ENCODE peak calls at places on chromosomes 11 and 22, in six cellular contexts. K is coronary artery, I is body of pancreas, L is stomach, P is tibial nerve, T is lung. B is an unnamed sample.
A peak's percentile ranks its signal among the peaks of the same experiment; 100 is the strongest.

GRCh38 chr22:27534720-27535125 is 266.8 kb downstream of the MN1 start:
- DNase-seq in K (no peak), I (no peak), L (no peak), P (no peak), T (no peak), B (peak; percentile 15)

GRCh38 chr11:2929511-2929879 is 275 bp upstream of the PHLDA2 start:
- DNase-seq in K (no peak), I (peak; percentile 70), L (peak; percentile 84), P (no peak), T (peak; percentile 63), B (peak; percentile 86)

GRCh38 chr22:39719559-39720450 is 149.3 kb downstream of the CACNA1I start:
- DNase-seq in K (peak; percentile 49), I (no peak), L (no peak), P (no peak), T (no peak), B (no peak)

GRCh38 chr11:36500315-36500721 is 9.8 kb downstream of the TRAF6 start:
- DNase-seq in K (no peak), I (peak; percentile 43), L (no peak), P (no peak), T (no peak), B (peak; percentile 91)

GRCh38 chr11:57432714-57433163 is 5.8 kb upstream of the SLC43A3 start:
- DNase-seq in K (no peak), I (peak; percentile 56), L (no peak), P (no peak), T (peak; percentile 56), B (no peak)

GRCh38 chr22:35065796-35066218 is at the start of gene ISX:
- DNase-seq in K (no peak), I (no peak), L (no peak), P (no peak), T (no peak), B (peak; percentile 62)

GRCh38 chr11:113908107-113908506 is 3.5 kb downstream of the HTR3B start:
- DNase-seq in K (no peak), I (no peak), L (no peak), P (no peak), T (no peak), B (no peak)

GRCh38 chr22:45604239-45604711 is 67.4 kb upstream of the ATXN10 start:
- DNase-seq in K (no peak), I (peak; percentile 50), L (no peak), P (no peak), T (no peak), B (no peak)

GRCh38 chr22:49975543-49976389 is 15.2 kb downstream of the PIM3 start:
- DNase-seq in K (peak; percentile 75), I (no peak), L (peak; percentile 23), P (no peak), T (peak; percentile 27), B (no peak)

GRCh38 chr11:106208795-106209194 is 131.3 kb downstream of the AASDHPPT start:
- DNase-seq in K (no peak), I (peak; percentile 64), L (peak; percentile 33), P (no peak), T (no peak), B (peak; percentile 92)

GRCh38 chr11:127632546-127632945 is 632.0 kb upstream of the KIRREL3 start:
- DNase-seq in K (no peak), I (no peak), L (no peak), P (no peak), T (no peak), B (no peak)

GRCh38 chr11:61472868-61473267 is 35.7 kb upstream of the LRRC10B start:
- DNase-seq in K (no peak), I (peak; percentile 30), L (no peak), P (peak; percentile 42), T (no peak), B (no peak)

GRCh38 chr11:60838132-60838531 is 3.8 kb upstream of the CCDC86 start:
- DNase-seq in K (no peak), I (no peak), L (no peak), P (no peak), T (no peak), B (no peak)

GRCh38 chr11:45917286-45917622 is 423 bp downstream of the PEX16 start:
- DNase-seq in K (no peak), I (no peak), L (no peak), P (no peak), T (no peak), B (no peak)

GRCh38 chr11:111185259-111185658 is 60.3 kb upstream of the POU2AF2 start:
- DNase-seq in K (no peak), I (no peak), L (no peak), P (no peak), T (no peak), B (no peak)

GRCh38 chr11:82995754-82996398 is 75.8 kb downstream of the RAB30 start:
- DNase-seq in K (no peak), I (no peak), L (no peak), P (no peak), T (no peak), B (no peak)

GRCh38 chr11:73308963-73309960 is 1.2 kb downstream of the ARHGEF17 start:
- DNase-seq in K (peak; percentile 98), I (peak; percentile 84), L (peak; percentile 91), P (peak; percentile 89), T (peak; percentile 93), B (peak; percentile 52)

GRCh38 chr11:57514538-57515331 is 767 bp downstream of the SLC43A1 start:
- DNase-seq in K (no peak), I (peak; percentile 83), L (peak; percentile 69), P (peak; percentile 49), T (peak; percentile 62), B (peak; percentile 30)

GRCh38 chr11:88326112-88326511 is 11.4 kb downstream of the CTSC start:
- DNase-seq in K (no peak), I (no peak), L (no peak), P (no peak), T (no peak), B (no peak)

GRCh38 chr11:14636119-14636518 is 7.5 kb upstream of the PDE3B start:
- DNase-seq in K (no peak), I (no peak), L (no peak), P (no peak), T (no peak), B (no peak)

GRCh38 chr11:30411383-30411782 is 88.5 kb downstream of the ARL14EP start:
- DNase-seq in K (no peak), I (no peak), L (no peak), P (no peak), T (no peak), B (no peak)
- H3K4me3 ChIP-seq in K (no peak overlapping the region), I (no peak overlapping the region), L (no peak overlapping the region), P (no peak overlapping the region), T (no peak overlapping the region), B (no peak overlapping the region)

DNA sequence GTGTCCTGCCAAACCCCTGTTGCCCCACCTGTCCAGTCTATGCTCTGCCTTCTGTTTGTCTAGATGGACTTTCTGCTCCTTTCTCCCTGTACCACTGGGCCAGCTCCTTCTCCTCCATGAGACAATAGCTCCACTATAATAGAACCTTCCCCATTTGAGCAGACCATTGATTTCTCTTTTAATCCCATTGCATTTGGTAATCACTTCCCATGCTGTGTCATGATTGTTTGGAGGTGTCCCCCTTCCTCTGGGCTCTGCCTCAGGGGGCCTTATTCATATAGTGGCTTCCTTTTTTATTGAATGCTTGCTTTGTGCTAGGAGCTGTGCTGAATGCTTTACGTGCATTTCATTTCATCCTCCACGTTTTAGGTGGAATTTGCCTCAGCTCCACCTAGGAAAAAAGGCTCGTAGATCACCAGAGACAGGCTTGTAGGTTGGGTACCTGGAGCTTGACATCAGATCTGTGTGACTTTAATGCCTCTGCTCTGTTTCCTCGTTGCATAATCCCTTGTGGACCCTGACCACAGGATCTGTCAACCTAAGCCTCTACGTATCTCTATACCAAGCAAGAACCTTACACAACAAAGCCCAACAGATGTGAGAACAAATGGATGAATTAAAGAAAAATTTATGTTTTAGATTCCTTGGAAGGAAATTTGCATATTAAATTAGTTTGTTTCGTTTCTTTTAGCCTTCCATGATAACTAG is 106.2 kb upstream of the RASSF10 start:
- DNase-seq in K (no peak), I (no peak), L (no peak), P (no peak), T (no peak), B (no peak)
- H3K4me3 ChIP-seq in K (no peak overlapping the region), I (no peak overlapping the region), L (no peak overlapping the region), P (no peak overlapping the region), T (no peak overlapping the region), B (no peak overlapping the region)

GRCh38 chr11:64769283-64769682 is 9.1 kb downstream of the SF1 start:
- DNase-seq in K (no peak), I (no peak), L (no peak), P (no peak), T (no peak), B (no peak)
- H3K4me3 ChIP-seq in K (no peak overlapping the region), I (no peak overlapping the region), L (no peak overlapping the region), P (no peak overlapping the region), T (no peak overlapping the region), B (no peak overlapping the region)

DNA sequence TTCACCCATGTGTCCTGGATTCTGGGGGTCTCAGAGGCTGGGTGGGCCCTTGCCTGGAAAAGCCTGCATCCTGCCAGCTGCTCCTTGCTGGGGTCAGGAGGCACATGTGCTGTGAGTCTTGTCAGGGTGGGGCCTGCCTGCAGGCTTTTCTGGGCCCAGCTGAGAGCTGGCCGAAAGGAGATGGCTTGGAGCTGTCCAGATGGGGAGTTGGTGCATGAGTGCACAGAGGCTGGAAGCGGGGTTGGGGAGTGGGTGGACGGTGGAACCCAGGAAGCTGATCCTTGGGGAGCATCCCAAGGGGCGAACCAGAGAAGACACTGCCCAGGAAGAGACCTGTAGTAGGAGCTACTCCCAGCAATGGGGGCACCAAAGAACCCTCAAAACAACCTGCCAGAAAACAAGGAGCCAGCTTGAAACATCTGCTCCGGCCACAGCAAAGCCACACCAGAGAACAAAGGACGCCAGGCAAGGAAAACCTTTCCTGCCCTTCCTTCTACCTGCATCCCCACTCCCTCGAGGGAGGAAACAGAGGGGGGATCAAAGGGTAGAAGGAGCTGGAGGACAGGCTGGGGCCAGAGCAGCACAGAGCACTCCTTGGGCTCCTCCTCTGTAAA is 8.2 kb upstream of the KCTD17 start:
- DNase-seq in K (no peak), I (no peak), L (no peak), P (no peak), T (no peak), B (no peak)
- H3K4me3 ChIP-seq in K (no peak overlapping the region), I (no peak overlapping the region), L (no peak overlapping the region), P (no peak overlapping the region), T (no peak overlapping the region), B (no peak overlapping the region)

DNA sequence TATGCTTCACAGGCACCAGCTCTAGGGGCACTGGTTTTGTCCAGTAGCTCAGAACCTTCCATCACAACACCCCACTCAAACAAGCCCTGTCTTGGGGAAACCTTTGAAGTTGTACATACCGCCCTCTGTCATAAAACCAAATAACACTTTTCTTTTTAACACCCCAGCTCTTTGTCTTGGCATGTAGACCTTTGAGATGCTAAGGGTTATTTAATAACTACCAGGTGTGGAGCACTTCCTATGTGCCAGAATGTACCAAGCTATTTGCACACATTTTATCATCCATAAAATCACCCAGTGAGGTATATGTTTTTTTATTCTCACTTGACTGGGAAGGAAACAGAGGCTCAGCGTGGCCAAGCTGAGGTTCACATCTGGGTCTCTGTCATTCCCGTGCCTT is 50.6 kb downstream of the CYB5R2 start:
- DNase-seq in K (no peak), I (no peak), L (no peak), P (no peak), T (no peak), B (peak; percentile 72)
- H3K4me3 ChIP-seq in K (no peak overlapping the region), I (no peak overlapping the region), L (no peak overlapping the region), P (no peak overlapping the region), T (no peak overlapping the region), B (no peak overlapping the region)

DNA sequence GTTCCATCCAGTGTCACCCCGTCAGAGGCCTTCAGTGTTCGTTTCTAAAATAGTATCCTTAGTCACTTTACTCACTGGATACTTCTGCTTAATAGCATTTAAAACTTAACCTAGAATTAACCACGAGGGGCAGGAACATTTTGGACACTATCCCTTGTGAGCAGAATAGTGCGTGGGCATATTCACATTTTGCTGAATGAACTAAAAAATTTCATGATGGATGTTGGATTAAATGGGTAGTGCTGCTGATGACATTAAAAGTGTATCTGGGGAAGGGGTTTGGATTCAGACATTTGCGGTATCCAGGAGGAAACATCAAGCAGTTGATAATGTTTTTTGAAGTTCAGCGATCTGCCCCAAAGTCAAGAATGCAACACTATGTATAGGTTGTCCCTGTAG is 750 bp upstream of the NAT10 start:
- DNase-seq in K (no peak), I (no peak), L (no peak), P (no peak), T (no peak), B (no peak)
- H3K4me3 ChIP-seq in K (peak overlapping the region; percentile 86), I (no peak overlapping the region), L (peak overlapping the region; percentile 80), P (peak overlapping the region; percentile 81), T (peak overlapping the region; percentile 87), B (peak overlapping the region; percentile 21)

B was measured in small intestine.